ENCODE peak calls at places on chromosomes 13 and 19, in eight cellular contexts. L is effector CD4-positive, alpha-beta T cell; B is A172; T is CD4-positive, alpha-beta T cell; R is ELR; E is IMR-90; F is endodermal cell; Q is cortex of kidney. M is an unnamed sample.

GRCh38 chr19:35828694-35829301 is 16.2 kb upstream of the PRODH2 start:
- DNase-seq in L (peak; percentile 38), B (peak; percentile 60), T (peak; percentile 42), R (peak; percentile 59), E (peak; percentile 67), F (peak; percentile 93), Q (no peak), M (no peak)

GRCh38 chr19:20664917-20665781 is 3.8 kb upstream of the ZNF626 start:
- DNase-seq in L (no peak), B (peak; percentile 4), T (no peak), R (no peak), E (no peak), F (peak; percentile 83), Q (no peak), M (no peak)

GRCh38 chr19:33674575-33675367 is 53.0 kb downstream of the CHST8 start:
- DNase-seq in L (no peak), B (no peak), T (no peak), R (no peak), E (no peak), F (no peak), Q (no peak), M (no peak)

GRCh38 chr13:23695711-23696512 is 125.7 kb downstream of the TNFRSF19 start:
- DNase-seq in L (peak; percentile 39), B (no peak), T (peak; percentile 56), R (no peak), E (no peak), F (peak; percentile 69), Q (no peak), M (no peak)

GRCh38 chr19:19533826-19534225 is 4.2 kb upstream of the CILP2 start:
- DNase-seq in L (no peak), B (no peak), T (no peak), R (no peak), E (no peak), F (no peak), Q (no peak), M (no peak)

GRCh38 chr19:55210120-55210493 is 806 bp upstream of the PTPRH start:
- DNase-seq in L (no peak), B (peak; percentile 100), T (no peak), R (peak; percentile 98), E (peak; percentile 98), F (no peak), Q (no peak), M (peak; percentile 91)

GRCh38 chr19:22620912-22621311 is 13.2 kb upstream of the ZNF492 start:
- DNase-seq in L (no peak), B (no peak), T (no peak), R (no peak), E (no peak), F (no peak), Q (no peak), M (no peak)

GRCh38 chr19:12544401-12544876 is 6.8 kb downstream of the ZNF564 start:
- DNase-seq in L (no peak), B (peak; percentile 22), T (no peak), R (peak; percentile 30), E (peak; percentile 19), F (no peak), Q (no peak), M (no peak)

GRCh38 chr19:42627916-42628315 is 33.2 kb upstream of the CEACAM8 start:
- DNase-seq in L (no peak), B (no peak), T (no peak), R (no peak), E (no peak), F (no peak), Q (no peak), M (no peak)

GRCh38 chr13:110813646-110814624 is 100.4 kb downstream of the ING1 start:
- DNase-seq in L (no peak), B (no peak), T (no peak), R (peak; percentile 20), E (no peak), F (no peak), Q (no peak), M (no peak)

GRCh38 chr19:50300814-50301606 is 28.2 kb downstream of the KCNC3 start:
- DNase-seq in L (no peak), B (peak; percentile 80), T (no peak), R (peak; percentile 84), E (peak; percentile 79), F (no peak), Q (no peak), M (peak; percentile 85)

GRCh38 chr13:73849292-73849691 is 284.9 kb downstream of the KLF12 start:
- DNase-seq in L (no peak), B (peak; percentile 33), T (no peak), R (peak; percentile 65), E (peak; percentile 52), F (peak; percentile 80), Q (no peak), M (no peak)

GRCh38 chr19:46863818-46864629 is 3.2 kb downstream of the ARHGAP35 start:
- DNase-seq in L (no peak), B (peak; percentile 55), T (no peak), R (peak; percentile 64), E (peak; percentile 61), F (peak; percentile 75), Q (no peak), M (no peak)

GRCh38 chr13:44622259-44622658 is 46.1 kb upstream of the TSC22D1 start:
- DNase-seq in L (no peak), B (no peak), T (no peak), R (no peak), E (no peak), F (no peak), Q (no peak), M (no peak)